ENCODE peak calls at places on chromosomes 12 and 14, in eight cellular contexts. H is cardiac muscle cell, S is body of pancreas, Q is adipocyte, C is right cardiac atrium, G is PC-3, A is stomach, I is ovary. P is an unnamed sample. For H3K4me1, the result is how much of the 10 kb centered on the place peaks cover.

GRCh38 chr12:121767525-121768016 is 25.9 kb downstream of the RHOF start:
- DNase-seq in S (no peak), A (no peak), G (no peak), Q (peak), H (no peak), I (no peak), C (peak), P (peak)

GRCh38 chr12:115710104-115710564 is 567.4 kb downstream of the MED13L start:
- DNase-seq in I (no peak), S (no peak), A (no peak), C (no peak), Q (peak), H (no peak), G (peak), P (peak)

GRCh38 chr12:56898938-56899337 is 35.3 kb downstream of the SDR9C7 start:
- DNase-seq in G (peak), S (no peak), H (no peak), A (no peak), I (no peak), Q (no peak), C (no peak), P (no peak)

GRCh38 chr12:40216516-40217288 is 8.1 kb upstream of the LRRK2 start:
- DNase-seq in I (no peak), H (no peak), G (no peak), C (no peak), Q (no peak), A (no peak), S (no peak), P (peak)

GRCh38 chr12:57621497-57622292 is 10.5 kb downstream of the ARHGEF25 start:
- DNase-seq in G (peak), A (peak), H (peak), S (peak), I (peak), C (peak), Q (peak), P (peak)

GRCh38 chr12:93128332-93128707 is 199.2 kb upstream of the EEA1 start:
- DNase-seq in A (no peak), C (no peak), G (no peak), Q (no peak), S (peak), H (no peak), I (no peak), P (peak)

GRCh38 chr12:47783024-47783755 is 10.2 kb downstream of the SLC48A1 start:
- DNase-seq in Q (no peak), A (no peak), G (no peak), C (no peak), I (no peak), S (no peak), H (no peak), P (no peak)

GRCh38 chr14:59274991-59275391 is 86.5 kb downstream of the DAAM1 start:
- DNase-seq in G (peak), Q (no peak), A (no peak), H (no peak), I (no peak), C (peak), S (peak), P (peak)

GRCh38 chr12:115872919-115873357 is 404.6 kb downstream of the MED13L start:
- DNase-seq in I (no peak), S (peak), A (peak), H (no peak), G (peak), C (no peak), Q (no peak), P (peak)

GRCh38 chr14:33777651-33778050 is 173.2 kb downstream of the EGLN3 start:
- DNase-seq in A (no peak), S (no peak), H (no peak), C (no peak), G (peak), Q (peak), I (no peak), P (no peak)

GRCh38 chr12:100899301-100899700 is 104.7 kb downstream of the ANO4 start:
- DNase-seq in S (no peak), I (no peak), C (no peak), G (no peak), H (no peak), A (no peak), Q (no peak), P (no peak)

GRCh38 chr12:94150483-94151225 is 2.3 kb downstream of the PLXNC1 start:
- DNase-seq in C (peak), A (peak), I (peak), Q (no peak), S (no peak), G (no peak), H (peak), P (peak)

GRCh38 chr14:75279739-75280447 is 1.3 kb downstream of the FOS start:
- DNase-seq in I (peak), C (peak), Q (peak), G (no peak), S (peak), H (no peak), A (no peak), P (no peak)

GRCh38 chr14:34243001-34243400 is 219.0 kb downstream of the SPTSSA start:
- DNase-seq in A (no peak), H (no peak), S (no peak), Q (no peak), G (no peak), I (no peak), C (no peak), P (no peak)

GRCh38 chr12:52644078-52644415 is 8.0 kb downstream of the KRT2 start:
- DNase-seq in I (no peak), A (no peak), S (no peak), H (no peak), G (no peak), Q (no peak), C (no peak), P (no peak)

GRCh38 chr12:107519906-107520859 is 165.4 kb upstream of the PWP1 start:
- DNase-seq in I (no peak), A (no peak), Q (no peak), H (no peak), C (no peak), S (no peak), G (no peak), P (peak)

GRCh38 chr12:1662761-1663439 is 28.0 kb upstream of the ADIPOR2 start:
- DNase-seq in H (peak), C (peak), I (peak), A (peak), G (no peak), S (peak), Q (no peak), P (peak)

GRCh38 chr12:65306603-65307501 is 28.4 kb downstream of the MSRB3 start:
- DNase-seq in C (peak), Q (peak), H (peak), S (no peak), I (no peak), G (peak), A (no peak), P (no peak)

GRCh38 chr14:67265131-67265530 is 23.9 kb downstream of the PALS1 start:
- DNase-seq in I (no peak), Q (peak), H (no peak), A (no peak), G (peak), S (no peak), C (no peak), P (no peak)

GRCh38 chr14:60094306-60094897 is 2.7 kb downstream of the PCNX4 start:
- DNase-seq in S (no peak), H (peak), G (peak), A (no peak), C (no peak), I (no peak), Q (no peak), P (no peak)

GRCh38 chr14:24938593-24938992 is 111.4 kb downstream of the STXBP6 start:
- DNase-seq in Q (no peak), I (no peak), G (no peak), S (no peak), A (no peak), C (no peak), H (no peak), P (peak)

GRCh38 chr12:48717252-48717695 is 767 bp upstream of the CCNT1 start:
- DNase-seq in C (no peak), G (no peak), A (no peak), S (no peak), I (no peak), Q (peak), H (peak), P (no peak)

GRCh38 chr12:25069221-25069620 is 120.3 kb upstream of the BCAT1 start:
- DNase-seq in S (no peak), C (no peak), Q (no peak), G (no peak), A (no peak), I (no peak), H (no peak), P (no peak)
- H3K4me1 ChIP-seq in S (under half), C (under half), Q (under half), G (under half), A (under half), I (under half), H (under half), P (under half)

GRCh38 chr12:4112290-4112689 is 161.3 kb upstream of the CCND2 start:
- DNase-seq in A (no peak), Q (no peak), H (no peak), S (no peak), I (no peak), G (no peak), C (no peak), P (no peak)
- H3K4me1 ChIP-seq in A (under half), Q (under half), H (under half), S (under half), I (under half), G (under half), C (under half), P (under half)

DNA sequence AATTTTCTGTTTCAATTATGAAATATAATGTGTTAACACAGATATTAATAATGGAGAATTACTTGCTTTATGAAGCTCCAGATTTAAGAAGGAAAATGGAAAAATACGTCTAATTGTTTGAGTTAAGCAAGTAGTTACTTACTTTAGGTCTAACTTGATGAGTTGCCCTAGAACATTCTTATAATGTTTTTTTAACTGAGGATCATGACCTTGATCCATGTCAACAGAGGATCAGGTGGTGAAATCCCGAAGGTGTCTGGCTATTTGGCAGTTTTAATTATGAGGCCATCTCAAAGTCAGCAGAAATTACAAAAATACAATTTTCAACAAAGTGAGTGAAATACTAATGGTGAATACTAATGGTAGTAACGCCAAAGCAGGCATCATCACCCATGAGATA is 57.0 kb upstream of the REP15 start:
- DNase-seq in A (no peak), S (no peak), G (no peak), C (no peak), Q (no peak), H (no peak), I (no peak), P (no peak)
- H3K4me1 ChIP-seq in A (under half), S (under half), G (under half), C (under half), Q (under half), H (under half), I (under half), P (under half)

GRCh38 chr14:52064174-52064573 is 4.7 kb downstream of the NID2 start:
- DNase-seq in H (no peak), A (no peak), Q (no peak), G (no peak), C (no peak), I (no peak), S (no peak), P (no peak)
- H3K4me1 ChIP-seq in H (half or more), A (under half), Q (half or more), G (under half), C (under half), I (under half), S (under half), P (half or more)

GRCh38 chr12:27685274-27685673 is 11.0 kb upstream of the REP15 start:
- DNase-seq in G (no peak), Q (no peak), H (no peak), C (no peak), I (no peak), S (no peak), A (no peak), P (no peak)

GRCh38 chr12:27686147-27686546 is 10.1 kb upstream of the REP15 start:
- DNase-seq in A (no peak), H (no peak), C (no peak), S (no peak), G (no peak), Q (no peak), I (no peak), P (no peak)

GRCh38 chr12:27680638-27681037 is 15.6 kb upstream of the REP15 start:
- DNase-seq in A (peak), Q (no peak), H (no peak), S (no peak), G (no peak), I (no peak), C (no peak), P (no peak)

GRCh38 chr12:27682534-27682933 is 13.7 kb upstream of the REP15 start:
- DNase-seq in S (no peak), Q (peak), H (no peak), A (no peak), I (no peak), C (no peak), G (no peak), P (no peak)
- H3K4me1 ChIP-seq in S (under half), Q (under half), H (under half), A (under half), I (under half), C (under half), G (under half), P (under half)

DNA sequence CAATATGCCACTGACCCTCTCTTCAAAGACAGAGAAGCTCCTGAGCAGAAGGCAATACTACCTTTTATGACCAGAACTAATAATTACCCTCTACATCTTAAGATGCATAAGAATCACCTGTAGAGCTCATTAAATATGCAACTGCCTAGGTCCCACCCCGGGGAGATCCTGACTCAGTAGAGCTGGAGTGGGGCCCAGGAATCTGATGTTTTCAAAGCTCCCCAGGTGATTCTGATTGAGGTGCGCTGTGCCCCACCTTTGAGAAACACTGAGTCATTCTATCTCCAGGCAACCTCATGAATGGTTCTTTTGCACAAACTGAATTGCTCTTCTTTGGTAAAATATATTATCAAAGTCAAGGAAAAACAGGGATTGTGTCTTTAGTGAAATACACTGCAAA is 149.3 kb upstream of the BMP4 start:
- DNase-seq in G (peak), A (peak), Q (no peak), S (no peak), C (no peak), I (no peak), H (no peak), P (peak)
- H3K4me1 ChIP-seq in G (half or more), A (under half), Q (under half), S (under half), C (under half), I (under half), H (under half), P (under half)

DNA sequence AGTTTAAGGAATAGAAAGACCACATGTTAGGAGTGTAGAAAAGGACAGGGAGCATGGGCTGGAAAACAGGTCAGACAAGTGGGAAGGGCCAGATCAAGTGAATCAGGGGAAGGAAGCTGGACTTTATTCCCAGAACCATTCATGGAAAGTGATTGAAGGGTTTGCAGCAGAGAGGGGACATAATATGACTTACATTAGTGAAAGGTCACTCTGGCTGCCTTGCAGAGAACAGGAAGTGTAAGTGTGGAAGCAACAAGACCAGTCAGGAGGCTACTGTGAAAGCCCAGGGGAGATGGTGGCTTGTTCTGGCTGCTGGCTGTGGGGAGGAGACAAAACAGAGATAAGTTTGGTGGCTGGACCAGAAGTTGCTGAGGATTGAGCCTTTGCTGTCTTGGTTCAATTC is 69.1 kb downstream of the VCPKMT start:
- DNase-seq in S (peak), C (no peak), Q (no peak), G (peak), I (no peak), A (peak), H (no peak), P (no peak)
- H3K4me1 ChIP-seq in S (under half), C (under half), Q (under half), G (under half), I (under half), A (under half), H (under half), P (under half)

GRCh38 chr12:124381454-124382207 is 86.7 kb downstream of the RFLNA start:
- DNase-seq in I (peak), Q (peak), G (peak), S (peak), A (peak), C (peak), H (no peak), P (peak)
- H3K4me1 ChIP-seq in I (under half), Q (under half), G (half or more), S (under half), A (under half), C (under half), H (under half), P (under half)

GRCh38 chr14:102819176-102819628 is 42.0 kb downstream of the TRAF3 start:
- DNase-seq in Q (no peak), H (no peak), S (peak), I (no peak), A (peak), C (no peak), G (no peak), P (no peak)

GRCh38 chr14:102822311-102822863 is 45.1 kb downstream of the TRAF3 start:
- DNase-seq in H (no peak), G (peak), C (no peak), Q (no peak), I (no peak), S (no peak), A (no peak), P (no peak)

GRCh38 chr14:102821252-102821651 is 44.0 kb downstream of the TRAF3 start:
- DNase-seq in C (no peak), Q (no peak), I (no peak), S (no peak), H (no peak), A (no peak), G (no peak), P (no peak)

GRCh38 chr14:102817942-102818940 is 41.0 kb downstream of the TRAF3 start:
- DNase-seq in G (no peak), C (no peak), S (no peak), H (no peak), Q (peak), A (no peak), I (no peak), P (peak)

GRCh38 chr14:102819790-102820330 is 42.6 kb downstream of the TRAF3 start:
- DNase-seq in S (no peak), C (no peak), Q (no peak), G (no peak), I (no peak), A (no peak), H (no peak), P (no peak)
- H3K4me1 ChIP-seq in S (under half), C (under half), Q (under half), G (under half), I (under half), A (under half), H (under half), P (under half)

GRCh38 chr14:69776875-69777453 is 10.0 kb downstream of the SRSF5 start:
- DNase-seq in H (no peak), G (no peak), I (no peak), A (no peak), C (no peak), Q (no peak), S (no peak), P (no peak)
- H3K4me1 ChIP-seq in H (under half), G (under half), I (under half), A (under half), C (under half), Q (under half), S (under half), P (under half)